ENCODE peak calls at places on chromosomes 5 and 9, in seven cellular contexts. F, R, B, H, K, V and U are unnamed samples.

GRCh38 chr5:39498247-39498952 is 73.6 kb upstream of the DAB2 start:
- DNase-seq in F (peak; percentile 77), R (no peak), B (no peak), H (no peak), K (no peak), V (no peak), U (no peak)

GRCh38 chr5:173396311-173396993 is 68.2 kb upstream of the STC2 start:
- DNase-seq in F (no peak), R (no peak), B (no peak), H (no peak), K (peak; percentile 67), V (no peak), U (no peak)

GRCh38 chr9:89911721-89912604 is 307.2 kb downstream of the GADD45G start:
- DNase-seq in F (peak; percentile 47), R (no peak), B (no peak), H (no peak), K (no peak), V (no peak), U (no peak)

GRCh38 chr5:155101697-155102096 is 88.1 kb downstream of the KIF4B start:
- DNase-seq in F (no peak), R (no peak), B (no peak), H (no peak), K (no peak), V (no peak), U (no peak)

GRCh38 chr9:14197459-14197858 is 116.5 kb downstream of the NFIB start:
- DNase-seq in F (no peak), R (no peak), B (no peak), H (no peak), K (no peak), V (no peak), U (no peak)

GRCh38 chr9:135616621-135617537 is 22.5 kb downstream of the GLT6D1 start:
- DNase-seq in F (no peak), R (no peak), B (no peak), H (no peak), K (no peak), V (no peak), U (no peak)

GRCh38 chr5:72353046-72353445 is 32.9 kb downstream of the PTCD2 start:
- DNase-seq in F (peak; percentile 68), R (no peak), B (no peak), H (no peak), K (no peak), V (no peak), U (no peak)

GRCh38 chr9:127904888-127905728 is 5.7 kb upstream of the ST6GALNAC6 start:
- DNase-seq in F (no peak), R (peak; percentile 55), B (no peak), H (no peak), K (no peak), V (no peak), U (peak; percentile 59)

GRCh38 chr5:164203581-164204225 is 698.3 kb downstream of the MAT2B start:
- DNase-seq in F (peak; percentile 46), R (no peak), B (no peak), H (no peak), K (no peak), V (no peak), U (no peak)

GRCh38 chr5:172010278-172010677 is 3.8 kb upstream of the FBXW11 start:
- DNase-seq in F (peak; percentile 28), R (no peak), B (no peak), H (no peak), K (peak; percentile 34), V (no peak), U (no peak)

GRCh38 chr5:60955239-60955638 is 10.2 kb downstream of the NDUFAF2 start:
- DNase-seq in F (no peak), R (no peak), B (no peak), H (no peak), K (no peak), V (no peak), U (no peak)

GRCh38 chr5:73948720-73949119 is 322.7 kb downstream of the ARHGEF28 start:
- DNase-seq in F (peak; percentile 69), R (no peak), B (no peak), H (no peak), K (no peak), V (peak; percentile 11), U (no peak)

GRCh38 chr5:141635646-141636045 is 1.0 kb downstream of the HDAC3 start:
- DNase-seq in F (no peak), R (no peak), B (no peak), H (no peak), K (no peak), V (no peak), U (no peak)

GRCh38 chr9:131036071-131036470 is 27.1 kb downstream of the LAMC3 start:
- DNase-seq in F (no peak), R (no peak), B (no peak), H (no peak), K (no peak), V (no peak), U (no peak)

GRCh38 chr9:132411091-132411508 is 1.1 kb downstream of the CFAP77 start:
- DNase-seq in F (peak; percentile 14), R (peak; percentile 49), B (peak; percentile 71), H (peak; percentile 32), K (peak; percentile 90), V (peak; percentile 16), U (peak; percentile 71)
- H3K4me3 ChIP-seq in F (no peak overlapping the region), R (peak overlapping the region; percentile 53), B (no peak overlapping the region), H (peak overlapping the region; percentile 66), K (peak overlapping the region; percentile 61), V (peak overlapping the region; percentile 55), U (peak overlapping the region; percentile 42)

DNA sequence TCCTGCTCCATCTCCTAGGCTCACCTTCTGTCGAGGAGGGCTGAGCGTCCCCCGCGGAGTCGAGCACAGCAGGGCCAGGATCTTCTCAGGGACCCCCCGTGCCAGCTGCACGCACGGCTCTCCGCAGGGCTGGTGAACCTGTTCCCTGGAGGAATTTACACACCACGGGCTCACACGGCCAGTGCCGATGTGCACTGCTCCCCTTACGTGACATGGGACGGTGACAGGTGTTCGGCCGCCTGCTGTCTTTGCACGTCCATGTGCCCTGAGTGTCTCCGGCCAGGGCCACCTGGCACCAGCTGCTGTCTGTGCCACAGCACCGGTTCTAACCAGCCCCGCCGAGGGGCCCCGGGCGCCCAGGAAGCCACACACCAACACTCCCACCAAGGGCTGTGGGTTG is 8.7 kb upstream of the AGPAT2 start:
- DNase-seq in F (no peak), R (no peak), B (peak; percentile 84), H (no peak), K (no peak), V (no peak), U (no peak)
- H3K4me1 ChIP-seq in F (no peaks in the 10 kb centered on the region), R (peaks cover 8% of the 10 kb centered on the region), B (peaks cover 80% of the 10 kb centered on the region), H (peaks cover 49% of the 10 kb centered on the region), K (peaks cover 11% of the 10 kb centered on the region), V (peaks cover 19% of the 10 kb centered on the region), U (peaks cover 9% of the 10 kb centered on the region)

GRCh38 chr5:65190328-65191053 is 291.2 kb downstream of the ADAMTS6 start:
- DNase-seq in F (peak; percentile 99), R (no peak), B (no peak), H (no peak), K (no peak), V (no peak), U (no peak)
- H3K27ac ChIP-seq in F (peak overlapping the region; percentile 74), R (no peak overlapping the region), B (no peak overlapping the region), H (no peak overlapping the region), K (no peak overlapping the region), V (no peak overlapping the region), U (no peak overlapping the region)

DNA sequence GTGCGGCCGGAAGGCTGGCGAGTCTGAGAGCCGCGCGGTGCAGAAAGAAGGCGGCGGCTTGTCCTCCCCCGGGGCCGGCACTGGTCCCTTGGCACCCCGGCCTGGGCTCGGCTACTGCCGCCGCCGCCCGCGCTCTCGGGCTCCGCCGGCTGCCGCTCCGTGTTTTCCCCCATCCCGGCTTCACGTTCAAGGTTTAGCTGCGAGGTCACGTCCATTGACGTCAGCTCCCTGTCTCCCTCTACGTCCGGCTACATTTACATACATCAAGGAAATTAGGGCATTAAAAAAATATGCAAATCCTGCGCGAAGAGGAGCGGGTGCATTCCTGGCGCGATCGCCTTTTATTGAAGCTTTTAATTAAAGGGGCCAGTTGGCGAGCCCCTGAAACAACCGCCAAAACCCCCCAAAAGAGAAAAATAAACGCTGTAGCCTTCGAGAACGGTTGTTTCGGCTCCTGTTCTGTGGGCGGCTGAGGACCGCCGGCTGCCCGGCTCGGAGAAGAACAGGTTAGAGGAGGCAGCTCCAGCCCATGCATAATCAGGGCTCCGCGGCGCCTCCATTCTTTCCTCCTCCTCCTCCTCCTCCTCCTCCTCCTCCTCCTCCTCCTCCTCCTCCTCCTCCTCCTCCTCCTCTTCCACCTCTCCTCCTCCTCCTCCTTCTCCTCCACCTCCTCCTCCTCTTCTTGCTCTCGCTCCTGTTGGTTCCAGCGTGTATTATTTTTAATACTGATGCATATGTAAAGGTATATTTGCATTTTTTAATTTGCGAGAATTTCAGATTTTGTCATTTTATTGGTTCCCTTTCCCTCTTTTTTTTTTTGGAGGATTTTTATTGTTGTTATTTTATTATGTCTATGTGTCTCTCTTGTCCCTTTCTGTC is 207.0 kb downstream of the MEF2C start:
- DNase-seq in F (peak; percentile 99), R (no peak), B (peak; percentile 55), H (no peak), K (peak; percentile 53), V (no peak), U (no peak)
- H3K4me3 ChIP-seq in F (peak overlapping the region; percentile 34), R (no peak overlapping the region), B (no peak overlapping the region), H (peak overlapping the region; percentile 66), K (peak overlapping the region; percentile 16), V (peak overlapping the region; percentile 51), U (peak overlapping the region; percentile 30)